ENCODE peak calls at places on chromosomes 3 and 15, in four cellular contexts. One of them, this sample, is unnamed.

GRCh38 chr15:79609501-79609900 is 177.4 kb downstream of the MINAR1 start:
- DNase-seq in suprapubic skin: no peak
- DNase-seq in stomach: no peak
- DNase-seq in HL-60: no peak
- DNase-seq in this sample: no peak

GRCh38 chr15:91227062-91227461 is 127.0 kb downstream of the SV2B start:
- DNase-seq in suprapubic skin: no peak
- DNase-seq in stomach: no peak
- DNase-seq in HL-60: no peak
- DNase-seq in this sample: no peak

GRCh38 chr15:44584162-44584749 is 47.3 kb downstream of the EIF3J start:
- DNase-seq in suprapubic skin: no peak
- DNase-seq in stomach: peak
- DNase-seq in HL-60: no peak
- DNase-seq in this sample: peak

GRCh38 chr15:98967096-98967495 is 40.5 kb downstream of the PGPEP1L start:
- DNase-seq in suprapubic skin: no peak
- DNase-seq in stomach: no peak
- DNase-seq in HL-60: no peak
- DNase-seq in this sample: no peak

GRCh38 chr3:111238896-111239295 is 167.3 kb downstream of the NECTIN3 start:
- DNase-seq in suprapubic skin: no peak
- DNase-seq in stomach: no peak
- DNase-seq in HL-60: no peak
- DNase-seq in this sample: no peak

GRCh38 chr15:80710635-80711553 is 15.8 kb downstream of the ABHD17C start:
- DNase-seq in suprapubic skin: no peak
- DNase-seq in stomach: no peak
- DNase-seq in HL-60: no peak
- DNase-seq in this sample: no peak

GRCh38 chr3:156525808-156526207 is 29.1 kb downstream of the SSR3 start:
- DNase-seq in suprapubic skin: no peak
- DNase-seq in stomach: no peak
- DNase-seq in HL-60: no peak
- DNase-seq in this sample: no peak

GRCh38 chr15:22979069-22979698 is 984 bp downstream of the CYFIP1 start:
- DNase-seq in suprapubic skin: peak
- DNase-seq in stomach: peak
- DNase-seq in HL-60: no peak
- DNase-seq in this sample: peak

GRCh38 chr3:136535906-136536305 is 216.3 kb downstream of the STAG1 start:
- DNase-seq in suprapubic skin: no peak
- DNase-seq in stomach: no peak
- DNase-seq in HL-60: no peak
- DNase-seq in this sample: no peak

GRCh38 chr3:24508423-24508839 is 13.8 kb upstream of the THRB start:
- DNase-seq in suprapubic skin: no peak
- DNase-seq in stomach: no peak
- DNase-seq in HL-60: no peak
- DNase-seq in this sample: no peak

GRCh38 chr3:42117175-42118008 is 26.2 kb downstream of the TRAK1 start:
- DNase-seq in suprapubic skin: peak
- DNase-seq in stomach: peak
- DNase-seq in HL-60: no peak
- DNase-seq in this sample: peak

GRCh38 chr15:74311734-74312444 is 55.6 kb downstream of the CYP11A1 start:
- DNase-seq in suprapubic skin: no peak
- DNase-seq in stomach: no peak
- DNase-seq in HL-60: no peak
- DNase-seq in this sample: peak

GRCh38 chr15:34837246-34838016 is 42.1 kb upstream of the ACTC1 start:
- DNase-seq in suprapubic skin: no peak
- DNase-seq in stomach: no peak
- DNase-seq in HL-60: no peak
- DNase-seq in this sample: no peak

GRCh38 chr3:69086133-69086722 is 1.5 kb downstream of the ARL6IP5 start:
- DNase-seq in suprapubic skin: peak
- DNase-seq in stomach: peak
- DNase-seq in HL-60: peak
- DNase-seq in this sample: no peak

GRCh38 chr3:39428745-39429201 is 22.3 kb downstream of the RPSA start:
- DNase-seq in suprapubic skin: no peak
- DNase-seq in stomach: no peak
- DNase-seq in HL-60: no peak
- DNase-seq in this sample: peak

GRCh38 chr3:124800511-124801374 is 70.5 kb downstream of the UMPS start:
- DNase-seq in suprapubic skin: no peak
- DNase-seq in stomach: no peak
- DNase-seq in HL-60: no peak
- DNase-seq in this sample: no peak

GRCh38 chr3:54169524-54169923 is 47.2 kb downstream of the CACNA2D3 start:
- DNase-seq in suprapubic skin: no peak
- DNase-seq in stomach: no peak
- DNase-seq in HL-60: no peak
- DNase-seq in this sample: no peak

GRCh38 chr15:79849789-79850188 is 47.0 kb downstream of the MTHFS start:
- DNase-seq in suprapubic skin: no peak
- DNase-seq in stomach: peak
- DNase-seq in HL-60: no peak
- DNase-seq in this sample: peak

GRCh38 chr3:21447471-21448205 is 303.4 kb downstream of the ZNF385D start:
- DNase-seq in suprapubic skin: no peak
- DNase-seq in stomach: no peak
- DNase-seq in HL-60: no peak
- DNase-seq in this sample: no peak

GRCh38 chr3:14405120-14405885 is 2.9 kb downstream of the SLC6A6 start:
- DNase-seq in suprapubic skin: no peak
- DNase-seq in stomach: no peak
- DNase-seq in HL-60: no peak
- DNase-seq in this sample: no peak

GRCh38 chr15:40002295-40002694 is 36.7 kb downstream of the SRP14 start:
- DNase-seq in suprapubic skin: no peak
- DNase-seq in stomach: peak
- DNase-seq in HL-60: no peak
- DNase-seq in this sample: peak

GRCh38 chr3:142858043-142858442 is 30.8 kb downstream of the PCOLCE2 start:
- DNase-seq in suprapubic skin: no peak
- DNase-seq in stomach: no peak
- DNase-seq in HL-60: no peak
- DNase-seq in this sample: no peak

DNA sequence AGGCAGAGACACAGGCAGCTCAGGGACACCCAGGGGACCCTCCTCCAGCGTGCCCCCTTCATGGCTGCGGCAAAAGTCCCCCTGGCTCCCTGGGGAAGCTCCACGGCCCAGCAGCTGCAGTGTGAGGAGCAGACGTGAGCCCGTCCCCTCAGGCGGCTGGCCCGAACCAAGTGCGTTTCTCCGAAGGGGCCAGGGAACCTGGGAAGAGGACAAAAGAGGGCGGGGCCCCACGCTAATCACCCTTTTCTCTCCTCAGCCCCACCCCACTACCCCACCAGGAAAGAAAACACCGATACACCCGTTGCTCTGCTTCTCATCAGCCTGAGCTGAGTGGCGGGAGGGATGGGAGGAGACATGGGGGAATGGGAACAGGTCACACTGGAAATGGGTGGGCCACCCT is at the start of gene MUC4:
- DNase-seq in suprapubic skin: no peak
- DNase-seq in stomach: no peak
- DNase-seq in HL-60: no peak
- DNase-seq in this sample: peak
- TF ChIP-seq POLR2AphosphoS5 in suprapubic skin: no peak
- TF ChIP-seq POLR2AphosphoS5 in stomach: no peak
- TF ChIP-seq POLR2AphosphoS5 in HL-60: no peak
- TF ChIP-seq POLR2AphosphoS5 in this sample: no peak

DNA sequence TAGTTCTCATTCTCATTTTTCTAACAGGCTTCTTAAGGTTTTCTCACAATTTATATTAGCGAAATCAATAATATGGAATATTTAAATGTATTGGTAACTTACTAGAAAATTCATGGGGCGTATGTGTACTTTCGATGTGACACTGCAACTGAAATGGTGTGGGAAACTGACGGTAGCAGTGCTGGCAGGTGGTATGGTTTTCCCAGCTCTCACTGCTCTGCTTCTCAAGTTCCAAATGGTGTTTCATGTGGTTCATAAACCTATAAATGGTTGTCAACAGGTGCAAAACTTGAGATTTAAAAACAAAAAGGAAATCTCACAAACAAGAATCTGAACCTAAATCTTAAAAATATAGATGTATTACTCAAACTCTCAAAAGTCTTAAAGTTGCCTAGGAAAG is 54.7 kb downstream of the ZNF280D start:
- DNase-seq in suprapubic skin: no peak
- DNase-seq in stomach: no peak
- DNase-seq in HL-60: no peak
- DNase-seq in this sample: no peak
- H3K27ac ChIP-seq in suprapubic skin: no peak
- H3K27ac ChIP-seq in stomach: no peak
- H3K27ac ChIP-seq in HL-60: no peak
- H3K27ac ChIP-seq in this sample: no peak

DNA sequence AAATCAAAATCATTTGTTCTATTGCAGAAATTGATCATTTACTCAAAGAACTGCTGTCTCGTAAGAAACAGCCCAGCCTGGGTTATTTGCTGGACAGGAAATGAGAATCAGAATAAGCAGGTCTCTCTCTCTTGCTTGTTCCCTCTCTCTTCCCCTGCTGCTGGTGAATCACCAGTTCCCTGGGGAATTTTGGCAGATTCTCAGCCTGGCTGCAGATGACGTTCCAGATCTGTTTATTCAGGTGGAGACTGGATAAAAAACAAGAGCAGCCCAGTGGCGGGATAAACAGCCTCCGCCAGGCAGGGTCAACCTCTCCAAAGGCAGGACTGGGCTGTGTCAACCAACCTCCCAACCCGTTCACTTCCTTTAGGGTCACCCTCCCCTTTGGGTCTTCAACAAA is 72.1 kb downstream of the LRIG1 start:
- DNase-seq in suprapubic skin: peak
- DNase-seq in stomach: peak
- DNase-seq in HL-60: no peak
- DNase-seq in this sample: no peak
- TF ChIP-seq POLR2AphosphoS5 in suprapubic skin: no peak
- TF ChIP-seq POLR2AphosphoS5 in stomach: peak
- TF ChIP-seq POLR2AphosphoS5 in HL-60: no peak
- TF ChIP-seq POLR2AphosphoS5 in this sample: no peak

GRCh38 chr3:44050051-44050570 is 191.6 kb upstream of the TOPAZ1 start:
- DNase-seq in suprapubic skin: no peak
- DNase-seq in stomach: no peak
- DNase-seq in HL-60: no peak
- DNase-seq in this sample: no peak

GRCh38 chr3:44048949-44049348 is 192.7 kb upstream of the TOPAZ1 start:
- DNase-seq in suprapubic skin: no peak
- DNase-seq in stomach: no peak
- DNase-seq in HL-60: no peak
- DNase-seq in this sample: no peak

GRCh38 chr3:44045476-44046275 is 196.0 kb upstream of the TOPAZ1 start:
- DNase-seq in suprapubic skin: no peak
- DNase-seq in stomach: peak
- DNase-seq in HL-60: peak
- DNase-seq in this sample: no peak

GRCh38 chr3:44048196-44048924 is 193.3 kb upstream of the TOPAZ1 start:
- DNase-seq in suprapubic skin: no peak
- DNase-seq in stomach: no peak
- DNase-seq in HL-60: no peak
- DNase-seq in this sample: peak

DNA sequence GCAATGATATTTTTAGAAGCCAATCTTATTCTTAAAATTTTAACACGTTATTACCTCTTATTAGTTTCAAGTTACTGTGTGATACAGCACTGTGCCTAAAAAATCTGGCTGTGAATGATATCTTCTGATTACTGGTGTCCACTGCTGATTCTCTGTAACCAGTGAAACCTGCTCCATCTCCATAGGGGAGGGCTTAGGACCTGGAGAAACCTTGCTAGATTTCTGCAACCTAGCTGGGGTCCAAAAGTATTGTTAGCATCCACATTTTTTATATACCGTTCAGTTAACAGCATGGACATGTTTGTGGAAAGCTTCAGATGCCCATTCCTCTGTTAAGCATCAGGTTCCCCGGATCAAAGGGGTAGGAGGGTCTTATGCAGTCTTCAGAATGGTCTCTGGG is 193.9 kb upstream of the TOPAZ1 start:
- DNase-seq in suprapubic skin: no peak
- DNase-seq in stomach: no peak
- DNase-seq in HL-60: no peak
- DNase-seq in this sample: no peak
- H3K27ac ChIP-seq in suprapubic skin: no peak
- H3K27ac ChIP-seq in stomach: no peak
- H3K27ac ChIP-seq in HL-60: no peak
- H3K27ac ChIP-seq in this sample: no peak

GRCh38 chr3:73422556-73422955 is 202.2 kb downstream of the PDZRN3 start:
- DNase-seq in suprapubic skin: no peak
- DNase-seq in stomach: no peak
- DNase-seq in HL-60: no peak
- DNase-seq in this sample: no peak

GRCh38 chr3:73418636-73419035 is 206.1 kb downstream of the PDZRN3 start:
- DNase-seq in suprapubic skin: no peak
- DNase-seq in stomach: no peak
- DNase-seq in HL-60: no peak
- DNase-seq in this sample: no peak

GRCh38 chr3:73419993-73420392 is 204.7 kb downstream of the PDZRN3 start:
- DNase-seq in suprapubic skin: no peak
- DNase-seq in stomach: no peak
- DNase-seq in HL-60: no peak
- DNase-seq in this sample: no peak

GRCh38 chr3:73423133-73423532 is 201.6 kb downstream of the PDZRN3 start:
- DNase-seq in suprapubic skin: no peak
- DNase-seq in stomach: no peak
- DNase-seq in HL-60: no peak
- DNase-seq in this sample: no peak

DNA sequence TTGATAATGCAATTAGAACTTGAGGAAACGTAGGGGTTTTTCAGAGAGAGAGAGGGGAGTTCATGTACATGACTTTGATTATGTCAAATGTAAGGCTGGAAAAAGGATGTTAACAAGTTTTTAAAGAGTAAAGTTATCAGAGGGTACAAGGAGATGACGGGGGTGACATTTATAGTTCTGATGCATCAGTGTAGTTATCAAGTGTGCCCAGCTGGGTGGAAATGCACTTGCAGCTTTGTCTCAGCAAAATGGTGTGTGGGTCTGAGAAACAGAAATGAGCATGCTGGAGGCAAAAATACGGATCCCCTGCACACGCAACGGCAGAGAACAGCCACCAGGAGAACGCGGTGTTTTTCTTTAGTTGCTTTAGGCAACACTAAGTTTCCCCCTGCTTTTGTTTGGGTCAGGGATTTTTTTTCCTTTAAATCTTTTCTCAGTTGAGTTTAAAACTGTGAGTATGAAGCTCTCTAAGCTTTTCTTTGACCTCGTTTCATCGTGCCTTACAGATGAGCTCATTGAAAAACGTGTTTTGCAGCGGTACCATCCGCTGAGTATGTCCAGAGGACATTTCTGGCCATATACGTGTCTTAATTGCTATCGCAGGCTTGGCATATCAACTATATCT is 205.4 kb downstream of the PDZRN3 start:
- DNase-seq in suprapubic skin: no peak
- DNase-seq in stomach: no peak
- DNase-seq in HL-60: no peak
- DNase-seq in this sample: peak
- TF ChIP-seq POLR2AphosphoS5 in suprapubic skin: no peak
- TF ChIP-seq POLR2AphosphoS5 in stomach: peak
- TF ChIP-seq POLR2AphosphoS5 in HL-60: no peak
- TF ChIP-seq POLR2AphosphoS5 in this sample: no peak